ENCODE peak calls at places on chromosomes 3 and 15, in six cellular contexts. Y, E, N, P, Q and S are unnamed samples.

GRCh38 chr3:97350976-97351375 is 413.6 kb upstream of the ARL6 start:
- DNase-seq in N (no peak), P (no peak), Y (no peak), E (no peak), Q (no peak), S (no peak)

GRCh38 chr15:39403674-39404117 is 177.2 kb upstream of the THBS1 start:
- DNase-seq in N (peak), Y (no peak), E (peak), P (peak), Q (no peak), S (no peak)

GRCh38 chr15:71294636-71295241 is 179.5 kb downstream of the THSD4 start:
- DNase-seq in P (peak), Y (no peak), E (peak), N (peak), Q (no peak), S (no peak)

GRCh38 chr3:22608093-22608492 is 595.0 kb upstream of the UBE2E2 start:
- DNase-seq in Q (no peak), N (no peak), P (no peak), Y (no peak), E (no peak), S (no peak)

GRCh38 chr15:55344206-55344605 is 25.2 kb downstream of the PIGB start:
- DNase-seq in Q (peak), E (no peak), Y (no peak), N (no peak), P (peak), S (peak)

GRCh38 chr3:23710555-23710954 is 95.2 kb upstream of the UBE2E1 start:
- DNase-seq in Q (no peak), Y (no peak), N (no peak), P (peak), E (peak), S (peak)

GRCh38 chr3:30984855-30985793 is 90.7 kb upstream of the GADL1 start:
- DNase-seq in Q (no peak), P (peak), Y (no peak), N (peak), E (peak), S (no peak)

GRCh38 chr3:105788548-105789036 is 80.2 kb downstream of the CBLB start:
- DNase-seq in P (peak), Q (no peak), Y (no peak), E (no peak), N (no peak), S (no peak)

DNA sequence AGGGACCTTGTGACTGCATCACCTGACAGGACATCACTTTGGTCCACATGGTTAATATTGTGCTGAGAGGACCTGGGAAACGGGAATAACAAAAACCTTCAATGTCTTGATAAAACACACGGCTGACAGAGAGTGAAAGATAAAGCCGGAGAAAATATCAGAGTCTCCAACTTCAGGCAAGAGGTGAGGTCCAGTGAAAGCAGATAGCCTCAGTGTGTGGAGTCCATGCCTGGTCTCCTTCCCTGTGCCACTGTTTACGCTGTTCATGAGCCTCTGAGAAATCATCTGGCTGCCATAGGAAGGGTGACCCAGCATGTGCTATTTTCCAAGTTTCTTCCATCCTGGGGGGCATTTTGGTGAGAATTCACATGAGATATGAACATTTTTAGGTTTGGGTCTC is 39.8 kb downstream of the CCR3 start:
- DNase-seq in Q (no peak), P (no peak), E (no peak), N (no peak), Y (no peak), S (no peak)
- H3K9ac ChIP-seq in Q (no peak), P (no peak), E (no peak), N (no peak), Y (no peak), S (no peak)

DNA sequence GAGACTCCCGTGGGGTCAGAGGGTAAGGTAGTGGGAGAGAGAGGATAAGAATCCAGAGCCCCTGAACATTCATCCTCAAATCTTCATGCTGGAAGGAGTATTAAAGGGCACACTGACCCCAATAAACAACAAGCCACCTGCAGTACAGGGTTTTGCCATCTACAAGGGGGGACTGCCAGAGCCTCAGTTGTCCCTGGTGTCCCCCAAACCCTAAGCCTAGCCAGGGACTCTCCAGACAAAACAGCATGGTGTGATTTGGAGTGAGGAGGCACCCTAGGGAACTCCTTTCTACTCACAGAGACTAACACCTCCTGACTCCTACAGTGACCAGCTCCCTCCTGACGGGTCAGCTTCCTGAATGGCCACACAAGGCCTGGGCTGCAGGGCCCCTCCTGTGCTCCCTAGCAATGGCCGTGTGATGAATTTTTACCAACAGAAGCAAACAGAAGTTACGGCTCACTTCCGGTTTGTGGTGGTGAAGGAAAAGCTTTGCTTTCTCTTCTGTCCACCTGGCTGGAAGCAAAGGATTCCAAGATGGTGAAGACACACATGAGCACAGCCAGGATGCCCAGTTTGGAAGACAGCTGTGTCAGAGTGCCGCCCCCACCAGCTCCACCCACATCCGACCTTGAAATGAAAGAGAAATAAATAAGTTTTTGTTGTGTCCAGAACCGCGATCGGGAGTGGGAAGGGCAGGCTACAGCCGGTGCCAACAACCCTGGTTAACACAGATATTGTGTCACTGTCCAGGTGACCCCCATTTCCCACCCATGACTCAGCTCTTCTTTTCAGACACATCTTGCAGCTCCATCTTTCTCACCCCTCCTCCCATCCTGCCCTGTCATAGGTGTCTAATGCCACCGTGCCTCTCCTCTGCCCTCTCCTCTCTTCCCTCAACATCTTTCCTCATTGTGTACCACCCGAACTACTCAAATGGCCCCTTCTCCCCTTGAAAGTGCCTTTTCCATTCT is 69.6 kb upstream of the ATP13A3 start:
- DNase-seq in N (peak), Y (no peak), P (peak), E (peak), Q (no peak), S (no peak)
- H3K4me3 ChIP-seq in N (no peak), Y (peak), P (no peak), E (no peak), Q (no peak), S (no peak)

GRCh38 chr3:127784283-127784682 is 38.0 kb downstream of the MGLL start:
- DNase-seq in E (no peak), P (no peak), N (no peak), Q (no peak), Y (peak), S (no peak)

GRCh38 chr3:127786358-127787070 is 35.8 kb downstream of the MGLL start:
- DNase-seq in Y (peak), P (peak), N (no peak), Q (no peak), E (no peak), S (no peak)

GRCh38 chr3:127784865-127785710 is 37.2 kb downstream of the MGLL start:
- DNase-seq in Y (peak), N (no peak), P (no peak), Q (no peak), E (no peak), S (no peak)

GRCh38 chr3:127787071-127787490 is 35.2 kb downstream of the MGLL start:
- DNase-seq in Y (peak), E (no peak), P (no peak), Q (no peak), N (no peak), S (no peak)

GRCh38 chr3:127785711-127786265 is 36.5 kb downstream of the MGLL start:
- DNase-seq in Y (peak), Q (no peak), P (no peak), N (no peak), E (no peak), S (no peak)
- H3K9ac ChIP-seq in Y (no peak), Q (peak), P (no peak), N (no peak), E (no peak), S (no peak)

DNA sequence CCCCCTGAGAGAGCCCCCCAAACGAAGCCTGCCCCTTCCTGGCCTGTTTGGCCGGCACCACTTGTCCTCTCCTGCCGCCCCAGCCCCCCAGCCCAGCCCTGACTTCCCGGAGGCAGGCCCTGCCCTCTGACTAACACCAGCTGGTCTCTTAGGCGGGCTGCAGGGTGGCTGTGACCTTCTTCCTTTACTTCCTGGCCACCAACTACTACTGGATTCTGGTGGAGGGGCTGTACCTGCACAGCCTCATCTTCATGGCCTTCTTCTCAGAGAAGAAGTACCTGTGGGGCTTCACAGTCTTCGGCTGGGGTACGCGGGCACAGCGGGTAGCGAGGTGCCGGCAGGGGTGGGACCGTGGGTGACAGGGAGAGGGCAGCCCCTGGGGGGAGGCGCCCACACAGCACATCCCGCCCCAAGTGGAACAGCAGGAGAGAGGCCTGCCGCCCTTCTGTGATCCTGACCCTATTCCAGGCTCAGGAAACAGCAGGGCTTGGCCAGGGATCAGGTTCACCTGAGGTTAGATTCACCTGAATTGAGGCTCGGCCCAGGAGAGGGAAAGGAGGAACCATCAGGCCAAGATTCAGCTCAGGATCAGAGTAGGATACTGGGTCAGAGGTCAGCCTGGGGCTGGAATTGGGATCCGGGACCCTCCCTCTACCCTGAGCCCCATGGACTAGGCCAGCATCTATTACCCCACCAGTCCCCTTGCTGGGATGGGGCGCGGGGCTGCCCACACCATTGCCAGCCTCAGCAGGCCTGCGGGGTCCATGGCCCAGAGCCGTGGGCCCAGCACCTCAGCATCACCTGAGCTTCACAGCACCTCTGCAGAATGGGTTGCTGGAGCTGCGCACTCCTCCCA is 21.9 kb downstream of the PTH1R start:
- DNase-seq in N (no peak), Y (peak), P (no peak), Q (no peak), E (no peak), S (no peak)
- H3K4me3 ChIP-seq in N (no peak), Y (no peak), P (no peak), Q (no peak), E (no peak), S (no peak)

GRCh38 chr3:118828351-118828750 is 206.3 kb downstream of the IGSF11 start:
- DNase-seq in Q (no peak), E (no peak), Y (no peak), N (no peak), P (no peak), S (no peak)
- H3K9ac ChIP-seq in Q (no peak), E (no peak), Y (no peak), N (no peak), P (no peak), S (no peak)

DNA sequence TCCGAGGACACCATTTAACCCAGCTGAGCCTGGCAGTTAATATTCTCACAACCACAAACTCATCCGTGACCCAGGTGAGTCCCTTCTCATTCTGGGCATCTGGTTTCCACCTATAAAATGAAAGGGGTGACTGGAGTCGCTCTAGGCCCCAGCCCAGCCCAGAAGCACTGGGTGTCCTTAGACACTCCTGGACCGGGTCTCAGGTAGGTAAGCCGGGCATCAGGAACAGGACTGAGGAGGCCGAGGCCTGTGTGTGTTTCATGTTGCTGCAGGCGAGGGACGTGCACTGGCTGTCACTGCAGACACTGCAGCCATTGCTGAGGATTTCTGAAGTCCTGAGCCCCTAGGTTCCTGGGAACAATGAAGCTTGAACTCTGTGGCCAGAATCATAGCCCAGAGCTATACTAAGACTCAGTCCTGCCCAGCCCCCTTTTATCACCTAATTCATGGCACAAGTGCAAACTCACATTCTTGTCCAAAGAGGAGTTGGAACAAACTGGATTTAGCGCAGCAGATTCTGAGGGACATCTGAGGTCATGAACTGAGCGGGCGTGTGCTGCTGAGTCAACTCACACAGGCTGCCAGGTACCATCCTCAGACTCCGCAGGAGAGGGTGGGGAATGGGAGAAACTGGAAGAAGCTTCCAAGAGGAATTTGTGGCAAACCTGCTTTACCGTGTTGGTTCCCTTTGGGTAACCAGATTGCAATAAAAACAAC is 184.9 kb downstream of the FAM43A start:
- DNase-seq in P (peak), E (no peak), Y (no peak), Q (no peak), N (peak), S (no peak)
- H3K4me3 ChIP-seq in P (no peak), E (no peak), Y (no peak), Q (no peak), N (peak), S (no peak)

DNA sequence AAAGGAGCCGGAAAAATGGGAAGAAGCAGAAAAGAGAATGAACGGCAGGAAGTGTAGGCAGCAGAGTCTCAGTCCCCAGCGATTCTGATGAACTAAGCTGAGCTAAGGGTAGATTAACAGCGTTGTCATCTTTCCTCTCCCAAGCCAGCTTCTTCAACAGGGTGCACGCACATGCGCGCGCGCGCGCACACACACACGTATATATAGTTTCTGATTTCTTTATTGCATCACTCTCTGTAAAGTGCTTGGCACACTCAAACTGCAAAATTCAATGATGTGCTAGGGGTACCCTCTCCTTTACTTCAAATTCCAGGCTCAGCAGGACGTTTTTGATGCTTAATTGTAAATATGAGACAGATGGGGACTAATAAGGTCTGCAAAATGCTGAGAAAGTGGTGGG is 26.1 kb upstream of the VPS8 start:
- DNase-seq in Y (no peak), E (no peak), N (no peak), Q (no peak), P (no peak), S (no peak)
- H3K9ac ChIP-seq in Y (no peak), E (peak), N (no peak), Q (no peak), P (no peak), S (no peak)

GRCh38 chr15:74726774-74727164 is 1.4 kb upstream of the CYP1A1 start:
- DNase-seq in P (no peak), N (no peak), E (no peak), Y (no peak), Q (no peak), S (no peak)
- H3K4me3 ChIP-seq in P (peak), N (peak), E (no peak), Y (peak), Q (peak), S (peak)